ENCODE peak calls at places on chromosome 15, in eight cellular contexts. E is stomach, W is GM23338, B is breast epithelium, D is transverse colon, C is K562, X is spleen, S is GM12891. N is an unnamed sample.

GRCh38 chr15:45333550-45333949 is 44.8 kb downstream of the GATM start:
- DNase-seq in E (peak), W (no peak), B (no peak), D (peak), C (no peak), X (no peak), S (no peak), N (no peak)

GRCh38 chr15:57916695-57917094 is 148.8 kb downstream of the ALDH1A2 start:
- DNase-seq in E (no peak), W (no peak), B (no peak), D (no peak), C (no peak), X (no peak), S (no peak), N (no peak)

GRCh38 chr15:95624100-95624499 is 706.4 kb upstream of the NR2F2 start:
- DNase-seq in E (no peak), W (no peak), B (no peak), D (no peak), C (no peak), X (no peak), S (no peak), N (no peak)

GRCh38 chr15:90401499-90401898 is 13.5 kb downstream of the IQGAP1 start:
- DNase-seq in E (no peak), W (no peak), B (no peak), D (no peak), C (no peak), X (no peak), S (no peak), N (no peak)

GRCh38 chr15:51625236-51625635 is 2.7 kb upstream of the DMXL2 start:
- DNase-seq in E (no peak), W (no peak), B (no peak), D (no peak), C (no peak), X (no peak), S (no peak), N (no peak)

GRCh38 chr15:37015025-37015424 is 85.3 kb downstream of the MEIS2 start:
- DNase-seq in E (no peak), W (no peak), B (no peak), D (no peak), C (no peak), X (no peak), S (no peak), N (no peak)

GRCh38 chr15:43235536-43235935 is 14.7 kb upstream of the EPB42 start:
- DNase-seq in E (no peak), W (no peak), B (no peak), D (no peak), C (no peak), X (no peak), S (no peak), N (no peak)

GRCh38 chr15:79093352-79093935 is 2.9 kb upstream of the RASGRF1 start:
- DNase-seq in E (no peak), W (no peak), B (no peak), D (no peak), C (no peak), X (peak), S (no peak), N (no peak)

GRCh38 chr15:62432702-62433398 is 267.8 kb upstream of the C2CD4B start:
- DNase-seq in E (no peak), W (no peak), B (no peak), D (no peak), C (no peak), X (no peak), S (no peak), N (no peak)

GRCh38 chr15:98941595-98942255 is 65.9 kb downstream of the PGPEP1L start:
- DNase-seq in E (no peak), W (no peak), B (no peak), D (no peak), C (no peak), X (no peak), S (no peak), N (no peak)

GRCh38 chr15:59528965-59529402 is 82.6 kb upstream of the GCNT3 start:
- DNase-seq in E (peak), W (peak), B (peak), D (peak), C (peak), X (peak), S (no peak), N (peak)

GRCh38 chr15:81809543-81809942 is 236.3 kb downstream of the MEX3B start:
- DNase-seq in E (no peak), W (peak), B (no peak), D (no peak), C (peak), X (no peak), S (no peak), N (peak)

GRCh38 chr15:51750942-51751686 is at the start of gene TMOD2:
- DNase-seq in E (peak), W (peak), B (peak), D (peak), C (peak), X (peak), S (peak), N (peak)

GRCh38 chr15:32790352-32790999 is 72.7 kb downstream of the GREM1 start:
- DNase-seq in E (no peak), W (no peak), B (no peak), D (no peak), C (no peak), X (no peak), S (no peak), N (no peak)

GRCh38 chr15:70512772-70513362 is 250.5 kb downstream of the UACA start:
- DNase-seq in E (peak), W (peak), B (no peak), D (peak), C (peak), X (peak), S (no peak), N (peak)

GRCh38 chr15:28281876-28282275 is 40.1 kb downstream of the HERC2 start:
- DNase-seq in E (no peak), W (no peak), B (no peak), D (no peak), C (no peak), X (no peak), S (no peak), N (no peak)

GRCh38 chr15:84749111-84749991 is 959 bp downstream of the ZNF592 start:
- DNase-seq in E (peak), W (peak), B (no peak), D (peak), C (peak), X (peak), S (no peak), N (no peak)

GRCh38 chr15:47717036-47717611 is at the start of gene SEMA6D:
- DNase-seq in E (peak), W (peak), B (peak), D (peak), C (no peak), X (peak), S (peak), N (no peak)

GRCh38 chr15:35436422-35436821 is 109.5 kb downstream of the DPH6 start:
- DNase-seq in E (no peak), W (peak), B (no peak), D (no peak), C (no peak), X (no peak), S (no peak), N (no peak)

GRCh38 chr15:71290002-71290401 is 174.7 kb downstream of the THSD4 start:
- DNase-seq in E (no peak), W (no peak), B (no peak), D (no peak), C (no peak), X (no peak), S (no peak), N (no peak)

GRCh38 chr15:44193651-44194396 is 1.2 kb downstream of the FRMD5 start:
- DNase-seq in E (no peak), W (peak), B (no peak), D (no peak), C (no peak), X (no peak), S (no peak), N (no peak)

GRCh38 chr15:72342385-72342784 is 22.4 kb upstream of the CELF6 start:
- DNase-seq in E (peak), W (peak), B (no peak), D (peak), C (peak), X (no peak), S (no peak), N (no peak)

GRCh38 chr15:69414702-69415161 is 583 bp downstream of the KIF23 start:
- DNase-seq in E (no peak), W (peak), B (no peak), D (peak), C (peak), X (no peak), S (peak), N (peak)

GRCh38 chr15:77546050-77546501 is 86.6 kb downstream of the LINGO1 start:
- DNase-seq in E (peak), W (no peak), B (no peak), D (no peak), C (peak), X (peak), S (no peak), N (peak)

GRCh38 chr15:81752974-81753373 is 292.8 kb downstream of the MEX3B start:
- DNase-seq in E (no peak), W (peak), B (no peak), D (no peak), C (no peak), X (no peak), S (no peak), N (no peak)

GRCh38 chr15:97522362-97522761 is 438.1 kb upstream of the ARRDC4 start:
- DNase-seq in E (no peak), W (no peak), B (no peak), D (no peak), C (no peak), X (no peak), S (no peak), N (no peak)

GRCh38 chr15:34246276-34247010 is 21.6 kb downstream of the EMC4 start:
- DNase-seq in E (no peak), W (no peak), B (no peak), D (no peak), C (no peak), X (no peak), S (no peak), N (no peak)

GRCh38 chr15:91710072-91710471 is 143.4 kb upstream of the SLCO3A1 start:
- DNase-seq in E (no peak), W (no peak), B (no peak), D (no peak), C (no peak), X (no peak), S (no peak), N (no peak)

GRCh38 chr15:52652984-52653383 is 26.2 kb downstream of the ATOSA start:
- DNase-seq in E (no peak), W (no peak), B (no peak), D (peak), C (peak), X (no peak), S (no peak), N (no peak)

GRCh38 chr15:52803543-52804306 is 13.6 kb upstream of the ONECUT1 start:
- DNase-seq in E (no peak), W (peak), B (no peak), D (no peak), C (no peak), X (no peak), S (no peak), N (no peak)

GRCh38 chr15:72463702-72464101 is 10.4 kb upstream of the ARIH1 start:
- DNase-seq in E (no peak), W (no peak), B (no peak), D (no peak), C (no peak), X (no peak), S (no peak), N (no peak)

GRCh38 chr15:77974416-77975331 is 102.8 kb downstream of the TBC1D2B start:
- DNase-seq in E (no peak), W (no peak), B (peak), D (no peak), C (no peak), X (peak), S (no peak), N (no peak)

GRCh38 chr15:62742409-62743171 is 300.0 kb upstream of the TPM1 start:
- DNase-seq in E (peak), W (peak), B (no peak), D (peak), C (peak), X (no peak), S (peak), N (no peak)

GRCh38 chr15:75867428-75867827 is 24.2 kb downstream of the UBE2Q2 start:
- DNase-seq in E (no peak), W (no peak), B (no peak), D (no peak), C (no peak), X (no peak), S (no peak), N (no peak)

GRCh38 chr15:72276326-72276700 is 4.0 kb upstream of the PARP6 start:
- DNase-seq in E (no peak), W (no peak), B (no peak), D (no peak), C (no peak), X (no peak), S (no peak), N (no peak)

GRCh38 chr15:73822998-73823397 is 50.4 kb upstream of the TBC1D21 start:
- DNase-seq in E (no peak), W (peak), B (no peak), D (no peak), C (no peak), X (no peak), S (no peak), N (no peak)

GRCh38 chr15:62306851-62307504 is 141.9 kb upstream of the C2CD4B start:
- DNase-seq in E (peak), W (peak), B (no peak), D (peak), C (peak), X (no peak), S (peak), N (no peak)

GRCh38 chr15:49168026-49168425 is 2.0 kb upstream of the GALK2 start:
- DNase-seq in E (no peak), W (no peak), B (no peak), D (no peak), C (no peak), X (no peak), S (no peak), N (no peak)

GRCh38 chr15:49171790-49172189 is 1.7 kb downstream of the GALK2 start:
- DNase-seq in E (no peak), W (no peak), B (no peak), D (no peak), C (peak), X (no peak), S (no peak), N (no peak)

GRCh38 chr15:49164865-49165264 is 5.2 kb upstream of the GALK2 start:
- DNase-seq in E (no peak), W (no peak), B (no peak), D (no peak), C (no peak), X (no peak), S (no peak), N (no peak)

GRCh38 chr15:49174902-49175301 is 4.9 kb downstream of the GALK2 start:
- DNase-seq in E (no peak), W (no peak), B (no peak), D (no peak), C (peak), X (no peak), S (no peak), N (peak)

DNA sequence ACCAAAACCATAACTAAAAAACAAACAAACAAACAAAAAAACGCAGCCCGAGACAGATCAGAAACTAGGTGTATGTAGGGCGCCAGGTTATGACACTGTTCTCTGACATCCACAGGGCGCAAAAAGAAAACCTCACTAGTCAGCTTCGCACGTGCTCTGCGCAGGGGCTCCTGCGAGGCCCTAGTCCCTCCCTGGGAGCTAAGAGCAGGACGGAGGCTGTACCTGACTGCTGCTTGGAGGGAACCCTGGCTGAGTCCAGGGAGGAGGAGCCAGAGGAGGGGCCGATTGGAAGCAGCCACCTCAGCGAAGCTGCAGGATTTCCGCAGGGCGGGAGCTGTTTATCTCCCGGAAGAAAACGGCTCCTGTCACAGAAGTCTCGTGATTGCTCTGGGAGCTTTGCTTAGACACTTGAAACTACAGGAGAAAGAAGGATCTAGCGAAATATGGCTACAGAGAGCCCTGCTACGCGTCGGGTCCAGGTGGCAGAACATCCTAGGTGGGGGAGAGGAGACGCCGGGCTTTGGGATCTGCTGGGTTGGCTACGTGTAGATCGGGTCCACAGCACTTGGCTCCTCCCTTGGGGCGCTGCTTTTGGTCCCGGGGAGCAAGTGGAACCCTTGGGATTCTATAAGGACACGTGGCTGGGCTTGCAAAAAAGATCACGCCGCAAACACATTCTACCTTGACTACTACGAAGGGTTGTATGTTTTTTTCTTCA is at the start of gene GALK2:
- DNase-seq in E (peak), W (peak), B (peak), D (peak), C (peak), X (peak), S (peak), N (peak)
- TF ChIP-seq POLR2AphosphoS5 in E (peak), W (peak), B (peak), D (peak), C (peak), X (peak), S (no peak), N (peak)

GRCh38 chr15:56817266-56817665 is 84.0 kb upstream of the ZNF280D start:
- DNase-seq in E (no peak), W (peak), B (no peak), D (no peak), C (no peak), X (no peak), S (no peak), N (no peak)

GRCh38 chr15:56814429-56814828 is 81.1 kb upstream of the ZNF280D start:
- DNase-seq in E (no peak), W (no peak), B (no peak), D (no peak), C (no peak), X (no peak), S (no peak), N (no peak)

GRCh38 chr15:56815247-56815646 is 81.9 kb upstream of the ZNF280D start:
- DNase-seq in E (no peak), W (no peak), B (no peak), D (peak), C (peak), X (no peak), S (no peak), N (no peak)

GRCh38 chr15:56820333-56820732 is 87.0 kb upstream of the ZNF280D start:
- DNase-seq in E (no peak), W (no peak), B (no peak), D (no peak), C (no peak), X (no peak), S (no peak), N (peak)

GRCh38 chr15:56817690-56818089 is 84.4 kb upstream of the ZNF280D start:
- DNase-seq in E (no peak), W (no peak), B (no peak), D (no peak), C (no peak), X (no peak), S (no peak), N (no peak)
- TF ChIP-seq POLR2AphosphoS5 in E (no peak), W (no peak), B (no peak), D (no peak), C (no peak), X (no peak), S (no peak), N (no peak)

GRCh38 chr15:38610748-38611147 is 46.1 kb upstream of the RASGRP1 start:
- DNase-seq in E (no peak), W (no peak), B (no peak), D (no peak), C (no peak), X (no peak), S (no peak), N (no peak)
- TF ChIP-seq POLR2AphosphoS5 in E (no peak), W (no peak), B (no peak), D (no peak), C (no peak), X (no peak), S (no peak), N (no peak)

DNA sequence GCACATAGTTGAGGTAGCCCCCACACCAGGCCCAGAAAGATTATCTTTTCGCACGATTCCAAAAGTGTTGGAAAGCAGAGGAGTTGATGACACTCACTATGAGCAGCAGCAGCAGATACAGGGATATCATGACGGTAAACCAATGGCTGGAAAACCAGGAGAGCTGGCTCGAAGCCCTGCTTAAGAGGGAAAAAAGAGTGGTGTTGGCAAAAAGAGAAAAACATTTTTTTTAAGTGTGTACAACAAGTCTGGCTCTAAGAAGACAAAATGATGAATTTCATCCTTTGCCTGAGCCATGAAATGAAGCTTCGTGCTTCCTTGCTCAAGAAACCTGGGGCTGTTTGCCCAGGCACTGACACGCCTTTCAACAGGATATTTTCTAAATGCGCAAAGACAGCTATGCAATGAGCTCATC is 27.3 kb downstream of the PARP16 start:
- DNase-seq in E (no peak), W (no peak), B (no peak), D (peak), C (no peak), X (no peak), S (no peak), N (no peak)
- TF ChIP-seq POLR2AphosphoS5 in E (peak), W (no peak), B (peak), D (peak), C (no peak), X (no peak), S (no peak), N (no peak)

DNA sequence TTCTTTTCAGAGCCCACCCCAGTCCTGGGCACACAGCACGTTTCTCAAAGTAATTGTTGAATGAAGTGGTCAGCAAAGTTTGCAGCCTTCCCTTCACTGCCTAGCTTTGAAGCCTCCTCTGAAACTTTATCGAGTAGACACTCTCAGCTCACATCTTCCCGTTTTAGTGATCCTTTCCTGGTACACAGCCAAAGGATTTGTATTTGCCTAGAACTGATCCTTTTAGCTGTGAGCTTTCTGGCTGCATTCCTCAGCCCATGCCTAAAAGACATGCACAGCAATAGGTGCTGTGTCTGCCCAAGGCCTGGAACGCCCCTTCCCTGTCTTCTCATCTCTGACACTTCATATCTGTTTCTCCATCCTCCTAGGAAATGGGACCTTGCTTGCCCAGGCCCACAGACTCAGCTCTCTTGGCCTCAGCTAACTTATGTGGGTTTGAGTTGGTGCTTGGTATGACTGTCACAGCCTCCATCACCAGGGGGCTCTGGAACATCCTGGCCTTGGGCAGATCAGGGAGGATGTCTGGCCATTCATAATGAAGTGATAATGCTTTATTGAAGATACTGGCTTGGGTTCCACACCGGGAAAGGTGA is 156.8 kb upstream of the SMAD3 start:
- DNase-seq in E (no peak), W (no peak), B (no peak), D (no peak), C (no peak), X (no peak), S (no peak), N (no peak)
- TF ChIP-seq POLR2AphosphoS5 in E (no peak), W (no peak), B (no peak), D (no peak), C (no peak), X (no peak), S (no peak), N (no peak)

N was measured in HL-60.